ENCODE peak calls at places on chromosomes 12 and 14, in four cellular contexts. One of them, this sample, is unnamed.

GRCh38 chr14:85487215-85487614 is 42.7 kb upstream of the FLRT2 start:
- DNase-seq in left ventricle myocardium inferior: no peak
- DNase-seq in CD8-positive, alpha-beta T cell: no peak
- DNase-seq in astrocyte of the spinal cord: peak
- DNase-seq in this sample: no peak

GRCh38 chr14:54606631-54607133 is 39.8 kb downstream of the SAMD4A start:
- DNase-seq in left ventricle myocardium inferior: no peak
- DNase-seq in CD8-positive, alpha-beta T cell: no peak
- DNase-seq in astrocyte of the spinal cord: peak
- DNase-seq in this sample: peak

GRCh38 chr12:97404549-97404948 is 58.1 kb upstream of the RMST start:
- DNase-seq in left ventricle myocardium inferior: no peak
- DNase-seq in CD8-positive, alpha-beta T cell: no peak
- DNase-seq in astrocyte of the spinal cord: peak
- DNase-seq in this sample: no peak

GRCh38 chr12:69500631-69501030 is 30.4 kb downstream of the FRS2 start:
- DNase-seq in left ventricle myocardium inferior: no peak
- DNase-seq in CD8-positive, alpha-beta T cell: no peak
- DNase-seq in astrocyte of the spinal cord: peak
- DNase-seq in this sample: no peak

GRCh38 chr12:23631991-23632390 is 317.5 kb downstream of the SOX5 start:
- DNase-seq in left ventricle myocardium inferior: no peak
- DNase-seq in CD8-positive, alpha-beta T cell: no peak
- DNase-seq in astrocyte of the spinal cord: peak
- DNase-seq in this sample: no peak

GRCh38 chr12:66709444-66709773 is 30.5 kb upstream of the GRIP1 start:
- DNase-seq in left ventricle myocardium inferior: no peak
- DNase-seq in CD8-positive, alpha-beta T cell: no peak
- DNase-seq in astrocyte of the spinal cord: no peak
- DNase-seq in this sample: no peak

GRCh38 chr14:52918486-52918885 is 32.4 kb downstream of the FERMT2 start:
- DNase-seq in left ventricle myocardium inferior: no peak
- DNase-seq in CD8-positive, alpha-beta T cell: peak
- DNase-seq in astrocyte of the spinal cord: peak
- DNase-seq in this sample: no peak

GRCh38 chr14:21347201-21347600 is 36.6 kb downstream of the SUPT16H start:
- DNase-seq in left ventricle myocardium inferior: no peak
- DNase-seq in CD8-positive, alpha-beta T cell: no peak
- DNase-seq in astrocyte of the spinal cord: no peak
- DNase-seq in this sample: no peak

GRCh38 chr12:57515934-57516541 is 4.3 kb downstream of the DDIT3 start:
- DNase-seq in left ventricle myocardium inferior: no peak
- DNase-seq in CD8-positive, alpha-beta T cell: no peak
- DNase-seq in astrocyte of the spinal cord: no peak
- DNase-seq in this sample: no peak

GRCh38 chr12:43969882-43970281 is 134.0 kb downstream of the TMEM117 start:
- DNase-seq in left ventricle myocardium inferior: no peak
- DNase-seq in CD8-positive, alpha-beta T cell: no peak
- DNase-seq in astrocyte of the spinal cord: no peak
- DNase-seq in this sample: peak

GRCh38 chr12:59624732-59625455 is 29.1 kb downstream of the SLC16A7 start:
- DNase-seq in left ventricle myocardium inferior: no peak
- DNase-seq in CD8-positive, alpha-beta T cell: no peak
- DNase-seq in astrocyte of the spinal cord: no peak
- DNase-seq in this sample: no peak

GRCh38 chr12:52175411-52176350 is 16.1 kb downstream of the KRT80 start:
- DNase-seq in left ventricle myocardium inferior: no peak
- DNase-seq in CD8-positive, alpha-beta T cell: no peak
- DNase-seq in astrocyte of the spinal cord: peak
- DNase-seq in this sample: no peak

GRCh38 chr12:3061129-3061857 is 15.9 kb upstream of the TSPAN9 start:
- DNase-seq in left ventricle myocardium inferior: no peak
- DNase-seq in CD8-positive, alpha-beta T cell: no peak
- DNase-seq in astrocyte of the spinal cord: peak
- DNase-seq in this sample: peak

GRCh38 chr12:65858831-65859230 is 34.5 kb downstream of the HMGA2 start:
- DNase-seq in left ventricle myocardium inferior: no peak
- DNase-seq in CD8-positive, alpha-beta T cell: no peak
- DNase-seq in astrocyte of the spinal cord: no peak
- DNase-seq in this sample: no peak

GRCh38 chr14:72892103-72892878 is 1.6 kb downstream of the DPF3 start:
- DNase-seq in left ventricle myocardium inferior: no peak
- DNase-seq in CD8-positive, alpha-beta T cell: no peak
- DNase-seq in astrocyte of the spinal cord: peak
- DNase-seq in this sample: no peak

GRCh38 chr12:120536064-120536791 is 2.1 kb downstream of the RNF10 start:
- DNase-seq in left ventricle myocardium inferior: no peak
- DNase-seq in CD8-positive, alpha-beta T cell: peak
- DNase-seq in astrocyte of the spinal cord: no peak
- DNase-seq in this sample: no peak

GRCh38 chr14:84825481-84825880 is 704.5 kb upstream of the FLRT2 start:
- DNase-seq in left ventricle myocardium inferior: no peak
- DNase-seq in CD8-positive, alpha-beta T cell: no peak
- DNase-seq in astrocyte of the spinal cord: peak
- DNase-seq in this sample: no peak

GRCh38 chr12:119457251-119457650 is 122.7 kb downstream of the CCDC60 start:
- DNase-seq in left ventricle myocardium inferior: no peak
- DNase-seq in CD8-positive, alpha-beta T cell: no peak
- DNase-seq in astrocyte of the spinal cord: no peak
- DNase-seq in this sample: no peak

GRCh38 chr12:116603516-116603915 is 44.3 kb downstream of the MAP1LC3B2 start:
- DNase-seq in left ventricle myocardium inferior: no peak
- DNase-seq in CD8-positive, alpha-beta T cell: no peak
- DNase-seq in astrocyte of the spinal cord: no peak
- DNase-seq in this sample: no peak

DNA sequence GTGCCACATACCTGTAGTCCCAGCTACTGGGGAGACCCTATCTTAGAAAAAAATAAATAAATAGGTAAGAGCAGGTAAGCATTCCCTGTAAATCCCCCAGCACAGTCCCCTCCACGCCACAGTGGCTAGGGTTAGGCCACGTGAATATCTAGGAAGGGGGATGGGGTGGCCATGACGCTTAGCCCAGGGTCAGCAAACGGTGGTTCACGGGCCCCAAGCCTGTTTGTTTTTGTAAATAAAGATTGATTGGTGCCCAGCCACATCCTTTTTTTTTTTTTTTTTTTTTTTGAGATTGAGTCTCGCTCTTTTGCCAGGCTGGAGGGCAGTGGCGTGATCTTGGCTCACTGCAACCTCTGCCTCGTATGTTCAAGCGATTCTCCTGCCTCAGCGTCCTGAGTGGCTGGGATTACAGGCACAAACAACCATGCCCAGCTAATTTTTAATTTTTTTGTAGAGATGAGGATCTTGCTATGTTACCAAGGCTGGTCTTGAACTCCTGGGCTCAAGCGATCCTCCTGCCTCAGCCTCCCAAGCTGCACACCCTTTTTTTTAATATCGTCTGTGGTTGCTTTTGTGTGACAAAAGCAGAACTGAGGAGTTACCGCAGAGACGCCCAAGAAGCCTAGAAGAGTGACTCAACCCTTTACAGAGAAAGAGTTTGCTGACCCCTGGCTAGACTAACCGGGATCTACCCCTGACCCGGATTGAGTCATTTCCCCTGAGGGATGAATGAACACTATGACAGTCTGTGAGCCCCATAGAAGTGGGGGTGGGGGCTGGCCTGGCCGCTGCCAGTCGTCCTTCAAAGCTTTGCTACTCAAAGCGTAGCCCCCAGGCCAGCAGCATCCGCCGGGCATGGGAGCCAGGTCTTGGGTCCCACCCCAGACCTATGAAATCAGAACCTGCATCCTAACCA is 113.7 kb upstream of the NCOR2 start:
- DNase-seq in left ventricle myocardium inferior: peak
- DNase-seq in CD8-positive, alpha-beta T cell: no peak
- DNase-seq in astrocyte of the spinal cord: peak
- DNase-seq in this sample: no peak
- TF ChIP-seq CTCF in left ventricle myocardium inferior: peak
- TF ChIP-seq CTCF in CD8-positive, alpha-beta T cell: no peak
- TF ChIP-seq CTCF in astrocyte of the spinal cord: peak
- TF ChIP-seq CTCF in this sample: no peak

DNA sequence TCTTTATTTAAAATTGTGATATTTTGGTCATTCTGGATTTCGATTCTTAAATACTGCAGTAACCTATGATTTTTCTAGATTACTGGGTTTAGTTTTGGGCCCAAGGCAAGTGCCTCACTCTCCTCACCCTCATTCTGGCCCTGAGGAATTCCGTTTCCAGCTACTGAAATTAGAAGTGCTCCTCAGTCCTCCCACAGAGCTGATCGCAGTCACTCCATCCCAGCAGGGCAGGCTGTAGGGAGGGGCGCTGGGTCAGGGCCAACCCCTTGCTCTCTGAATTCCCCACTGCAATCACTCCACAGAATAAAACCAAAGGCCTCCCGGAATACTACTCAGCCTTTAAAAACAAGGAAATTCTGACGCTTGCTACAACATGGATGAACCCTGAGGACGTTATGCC is 66.5 kb upstream of the DIO3 start:
- DNase-seq in left ventricle myocardium inferior: no peak
- DNase-seq in CD8-positive, alpha-beta T cell: no peak
- DNase-seq in astrocyte of the spinal cord: no peak
- DNase-seq in this sample: no peak
- H3K4me3 ChIP-seq in left ventricle myocardium inferior: no peak
- H3K4me3 ChIP-seq in CD8-positive, alpha-beta T cell: no peak
- H3K4me3 ChIP-seq in astrocyte of the spinal cord: no peak
- H3K4me3 ChIP-seq in this sample: no peak

GRCh38 chr12:81615031-81615430 is 144.1 kb downstream of the PPFIA2 start:
- DNase-seq in left ventricle myocardium inferior: no peak
- DNase-seq in CD8-positive, alpha-beta T cell: no peak
- DNase-seq in astrocyte of the spinal cord: no peak
- DNase-seq in this sample: no peak

GRCh38 chr12:81610955-81611889 is 147.9 kb downstream of the PPFIA2 start:
- DNase-seq in left ventricle myocardium inferior: no peak
- DNase-seq in CD8-positive, alpha-beta T cell: no peak
- DNase-seq in astrocyte of the spinal cord: no peak
- DNase-seq in this sample: no peak
- TF ChIP-seq CTCF in left ventricle myocardium inferior: peak
- TF ChIP-seq CTCF in CD8-positive, alpha-beta T cell: no peak
- TF ChIP-seq CTCF in astrocyte of the spinal cord: peak
- TF ChIP-seq CTCF in this sample: peak

DNA sequence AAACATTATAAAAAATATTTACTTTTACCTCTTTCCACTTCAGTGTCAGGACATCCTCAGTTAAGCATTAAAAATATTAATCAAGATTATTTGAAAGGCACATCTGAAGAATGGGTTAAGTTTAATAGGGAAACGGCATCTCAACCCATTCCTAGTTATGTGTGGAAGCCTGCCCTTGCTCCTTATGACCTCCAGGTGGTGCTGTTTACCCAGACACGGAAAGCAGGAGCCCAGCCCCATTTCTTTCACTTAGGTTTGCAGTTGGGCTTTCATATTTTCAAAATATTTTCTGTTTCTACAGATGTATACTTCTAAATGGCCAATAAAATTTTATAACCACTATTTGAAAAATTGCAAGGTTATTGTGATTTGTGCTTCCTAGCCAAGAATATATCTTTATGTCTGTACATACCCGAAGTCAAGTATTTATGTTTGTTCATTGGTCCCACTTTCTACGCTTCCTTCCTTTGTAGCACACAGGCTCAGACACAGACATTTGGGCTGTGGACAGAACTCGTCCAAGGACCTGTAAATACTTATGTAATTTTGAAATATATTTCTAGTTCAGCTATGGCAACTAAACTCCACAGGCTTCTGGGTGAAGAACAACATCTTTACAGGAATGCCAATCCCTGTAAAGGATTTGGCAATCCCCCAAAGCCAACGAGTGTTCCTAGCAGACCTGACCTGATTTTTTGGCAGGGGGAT is 247.1 kb downstream of the AKAP6 start:
- DNase-seq in left ventricle myocardium inferior: no peak
- DNase-seq in CD8-positive, alpha-beta T cell: no peak
- DNase-seq in astrocyte of the spinal cord: peak
- DNase-seq in this sample: no peak
- H3K4me3 ChIP-seq in left ventricle myocardium inferior: peak
- H3K4me3 ChIP-seq in CD8-positive, alpha-beta T cell: no peak
- H3K4me3 ChIP-seq in astrocyte of the spinal cord: no peak
- H3K4me3 ChIP-seq in this sample: no peak

DNA sequence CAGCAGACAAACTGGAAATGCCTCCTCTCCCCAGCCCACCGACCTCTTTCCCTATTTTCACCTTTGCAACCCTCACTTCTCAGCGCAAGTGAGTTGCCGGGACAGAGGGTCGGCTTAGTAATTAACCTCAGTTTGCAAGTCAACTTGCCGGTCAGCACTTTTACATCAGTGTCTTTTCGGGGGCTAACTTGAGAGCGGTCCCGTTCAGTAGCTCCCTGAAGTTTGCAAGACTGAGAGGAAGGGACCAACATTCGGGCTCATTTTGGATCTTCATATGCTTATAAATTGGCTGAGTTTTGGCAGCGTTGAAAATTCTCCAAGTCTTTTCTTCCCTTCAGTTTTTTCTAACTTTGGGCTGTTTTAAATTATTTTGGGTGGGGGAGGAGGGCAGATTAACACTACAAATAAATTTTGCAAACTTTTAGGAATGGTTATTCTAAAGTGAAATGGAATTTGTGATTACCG is 846 bp downstream of the BRMS1L start:
- DNase-seq in left ventricle myocardium inferior: no peak
- DNase-seq in CD8-positive, alpha-beta T cell: no peak
- DNase-seq in astrocyte of the spinal cord: no peak
- DNase-seq in this sample: no peak
- TF ChIP-seq CTCF in left ventricle myocardium inferior: no peak
- TF ChIP-seq CTCF in CD8-positive, alpha-beta T cell: no peak
- TF ChIP-seq CTCF in astrocyte of the spinal cord: no peak
- TF ChIP-seq CTCF in this sample: no peak